ENCODE peak calls at places on chromosomes 16 and 17, in six cellular contexts. N is fibroblast of lung; H is CD8-positive, alpha-beta memory T cell; Y is endodermal cell; O is GM23338; J is heart right ventricle. S is an unnamed sample. For H3K4me1, the result is how much of the 10 kb centered on the place peaks cover.

GRCh38 chr16:10126686-10127085 is 55.5 kb downstream of the GRIN2A start:
- DNase-seq in N (peak), H (no peak), Y (no peak), O (no peak), J (no peak), S (no peak)

GRCh38 chr16:86457621-86458456 is 52.5 kb upstream of the FOXF1 start:
- DNase-seq in N (peak), H (no peak), Y (no peak), O (no peak), J (no peak), S (no peak)

GRCh38 chr16:22683730-22684280 is 130.2 kb upstream of the HS3ST2 start:
- DNase-seq in N (no peak), H (no peak), Y (no peak), O (no peak), J (no peak), S (no peak)

GRCh38 chr16:81558444-81559175 is 114.0 kb downstream of the CMIP start:
- DNase-seq in N (no peak), H (no peak), Y (peak), O (peak), J (no peak), S (peak)

GRCh38 chr17:74815671-74816370 is 39.7 kb upstream of the NAT9 start:
- DNase-seq in N (no peak), H (no peak), Y (peak), O (peak), J (no peak), S (no peak)

GRCh38 chr17:83203073-83203471 is 123.7 kb downstream of the METRNL start:
- DNase-seq in N (peak), H (peak), Y (no peak), O (no peak), J (peak), S (no peak)

GRCh38 chr17:36661047-36661666 is 59.8 kb downstream of the MRM1 start:
- DNase-seq in N (no peak), H (no peak), Y (no peak), O (no peak), J (no peak), S (no peak)

GRCh38 chr16:28925386-28926228 is 569 bp upstream of the RABEP2 start:
- DNase-seq in N (peak), H (peak), Y (no peak), O (peak), J (peak), S (no peak)

GRCh38 chr17:27666831-27667560 is 36.0 kb downstream of the LGALS9 start:
- DNase-seq in N (no peak), H (peak), Y (peak), O (no peak), J (no peak), S (peak)

GRCh38 chr17:17581509-17581908 is 10.0 kb downstream of the PEMT start:
- DNase-seq in N (no peak), H (no peak), Y (no peak), O (no peak), J (no peak), S (no peak)

GRCh38 chr16:54244061-54244886 is 42.3 kb downstream of the IRX3 start:
- DNase-seq in N (no peak), H (no peak), Y (peak), O (no peak), J (no peak), S (no peak)

GRCh38 chr16:11370084-11370931 is 25.0 kb downstream of the RMI2 start:
- DNase-seq in N (no peak), H (no peak), Y (no peak), O (no peak), J (no peak), S (no peak)
- H3K4me1 ChIP-seq in N (under half), H (under half), Y (under half), O (under half), J (under half), S (under half)

DNA sequence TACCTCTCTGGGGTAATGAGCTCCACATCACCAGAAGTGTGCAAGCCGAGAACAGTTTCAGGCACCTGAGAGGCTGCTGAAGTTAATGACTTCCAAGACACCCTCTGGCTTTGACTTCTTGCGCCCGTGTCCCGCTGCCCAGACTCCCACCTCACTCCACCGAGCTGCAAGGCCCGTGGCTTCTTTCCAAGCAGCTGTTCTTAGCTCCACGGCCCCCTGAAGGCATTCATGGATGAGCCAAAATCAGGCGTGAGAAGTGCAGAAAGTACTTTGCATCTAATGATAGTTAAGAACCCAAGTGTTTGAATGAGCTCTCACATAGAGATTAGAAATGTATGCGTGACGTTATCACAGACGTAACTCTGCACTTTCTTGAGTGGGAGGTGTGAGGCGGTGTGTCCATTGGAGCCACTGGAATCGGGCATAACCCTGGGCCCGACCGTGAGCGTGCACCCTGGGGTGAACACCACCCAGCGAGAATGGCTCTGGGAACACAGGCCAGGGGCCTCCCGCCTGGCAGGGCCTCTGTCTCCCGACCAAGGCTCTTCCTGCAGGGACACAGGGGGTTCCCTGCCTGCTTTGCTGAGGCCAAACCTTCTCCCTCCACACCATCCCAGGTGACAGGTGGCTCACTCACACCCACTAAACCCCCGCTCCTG is 11.0 kb downstream of the NPTX1 start:
- DNase-seq in N (no peak), H (no peak), Y (no peak), O (no peak), J (no peak), S (no peak)
- H3K4me1 ChIP-seq in N (under half), H (under half), Y (under half), O (under half), J (under half), S (under half)

DNA sequence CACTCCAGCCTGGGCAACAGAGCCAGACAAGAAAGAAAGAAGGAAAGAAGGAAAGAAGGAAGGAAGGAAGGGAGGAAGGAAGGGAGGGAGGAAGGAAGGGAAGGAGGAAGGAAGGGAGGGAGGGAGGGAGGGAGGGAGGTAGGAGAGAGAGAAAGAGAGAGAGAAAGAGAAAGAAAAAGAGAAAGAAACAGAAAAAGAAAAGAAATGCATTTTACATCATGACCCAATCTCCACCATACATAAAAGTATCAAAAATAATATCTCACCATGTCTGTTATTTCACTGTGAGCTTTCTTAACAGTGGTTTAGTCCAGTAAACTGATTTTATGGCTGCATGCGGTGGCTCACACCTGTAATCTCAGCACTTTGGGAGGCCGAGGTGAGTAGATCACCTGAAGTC is 70.0 kb downstream of the CYTH1 start:
- DNase-seq in N (no peak), H (no peak), Y (no peak), O (no peak), J (no peak), S (no peak)
- H3K4me1 ChIP-seq in N (under half), H (half or more), Y (under half), O (under half), J (half or more), S (under half)

DNA sequence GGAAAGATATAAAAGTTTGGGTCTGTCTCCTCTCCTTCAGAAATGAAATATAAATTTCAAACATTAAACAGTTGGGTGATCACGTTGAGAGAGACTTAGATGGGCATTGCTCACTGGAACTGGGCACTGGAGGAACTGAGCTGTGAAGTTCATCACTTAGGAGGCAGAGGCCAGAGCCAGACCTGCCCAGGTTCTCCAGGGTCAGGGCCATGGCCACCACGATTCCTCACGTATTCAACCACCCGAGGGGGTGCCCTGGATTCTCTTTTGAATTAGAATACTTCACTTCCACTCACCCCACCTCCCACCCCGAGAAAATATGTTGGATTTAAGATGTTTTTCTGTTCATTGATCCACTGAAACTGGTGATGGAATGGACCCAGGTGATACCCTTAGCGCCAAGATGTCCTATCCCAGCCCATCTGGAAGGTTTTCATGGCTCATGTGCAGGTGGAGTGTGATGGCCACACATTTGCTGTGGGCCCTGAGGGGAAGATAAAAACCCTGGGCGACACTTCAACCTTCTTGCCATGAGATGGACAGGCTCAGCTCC is 6.1 kb downstream of the PRR29 start:
- DNase-seq in N (no peak), H (no peak), Y (peak), O (no peak), J (no peak), S (peak)
- H3K4me1 ChIP-seq in N (under half), H (under half), Y (under half), O (under half), J (half or more), S (under half)

DNA sequence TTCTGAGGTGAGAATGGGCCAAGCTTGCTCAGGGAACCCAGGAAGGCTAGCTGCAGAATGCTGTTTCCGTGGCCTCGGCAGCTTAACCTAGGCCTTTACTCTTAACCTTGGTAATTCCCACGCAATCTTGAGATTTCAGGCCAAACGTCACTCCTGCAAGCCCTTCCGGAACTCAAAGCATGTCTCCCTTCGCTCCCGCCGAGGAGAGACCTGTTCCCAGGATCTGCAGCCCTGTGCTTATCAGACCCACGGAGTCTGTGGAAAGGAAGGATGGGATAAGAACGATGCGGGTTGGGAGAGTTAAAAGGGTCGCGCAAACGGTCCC is 524 bp upstream of the ZFP3 start:
- DNase-seq in N (no peak), H (no peak), Y (no peak), O (no peak), J (no peak), S (no peak)
- H3K4me1 ChIP-seq in N (under half), H (under half), Y (under half), O (under half), J (under half), S (under half)

DNA sequence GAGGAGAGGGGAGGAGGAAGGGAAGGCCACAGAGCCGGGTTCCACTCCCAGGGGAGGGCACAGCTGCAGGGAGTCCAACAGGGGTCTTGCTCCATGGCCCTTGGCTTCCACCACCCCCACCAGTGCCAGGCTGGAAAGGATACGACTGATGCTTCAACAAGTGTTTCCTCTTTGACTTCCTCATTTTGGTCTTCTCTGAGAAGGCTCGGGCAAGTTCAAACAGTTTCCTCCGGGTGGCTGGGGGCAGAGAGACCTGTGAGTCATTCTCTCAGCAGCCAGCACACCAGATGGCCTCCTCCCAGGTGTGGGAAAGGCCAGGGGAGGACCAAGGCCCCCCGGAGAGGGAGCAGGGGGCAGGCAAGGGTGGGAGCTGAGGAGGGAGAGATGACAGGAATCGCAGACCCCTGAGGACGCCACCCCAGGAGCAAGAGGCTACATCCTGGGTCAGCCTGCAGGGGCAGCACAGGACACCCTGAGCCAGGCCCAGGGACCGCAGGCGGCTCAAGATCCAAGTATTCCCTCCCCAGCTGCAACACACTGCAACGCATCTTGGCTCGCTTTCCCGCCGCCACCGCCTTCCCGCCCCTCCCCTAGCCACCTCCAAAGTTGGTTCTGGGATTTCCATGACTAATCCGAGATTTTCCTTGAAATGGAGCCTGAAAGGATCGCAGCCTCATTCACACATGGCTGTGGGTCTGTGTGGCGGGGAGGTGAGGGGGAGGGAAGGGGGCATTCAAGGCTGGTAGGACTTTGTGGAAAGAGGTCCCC is 18.3 kb upstream of the MRPS23 start:
- DNase-seq in N (peak), H (no peak), Y (peak), O (peak), J (peak), S (no peak)
- H3K4me1 ChIP-seq in N (under half), H (under half), Y (under half), O (under half), J (under half), S (under half)

GRCh38 chr16:3471518-3472176 is 23.6 kb downstream of the C16orf90 start:
- DNase-seq in N (no peak), H (peak), Y (peak), O (no peak), J (no peak), S (no peak)
- H3K4me1 ChIP-seq in N (under half), H (under half), Y (under half), O (under half), J (half or more), S (under half)